ENCODE peak calls at places on chromosome 20, in seven cellular contexts. E is C1 segment of cervical spinal cord; Y is NCI-H1436; K is activated naive CD4-positive, alpha-beta T cell treated with anti-CD3 and anti-CD28 coated beads, Interleukin-2, amount 10 ng/mL, durations not matched to agents 7 days and 5 days; Q is mucosa of descending colon; A is EL; C is NCI-H1048. G is an unnamed sample.

GRCh38 chr20:57703013-57703412 is 6.8 kb downstream of the PMEPA1 start:
- DNase-seq in E (no peak), Y (no peak), K (no peak), Q (no peak), A (no peak), C (no peak), G (no peak)

GRCh38 chr20:57006411-57007170 is 259.9 kb downstream of the BMP7 start:
- DNase-seq in E (no peak), Y (no peak), K (no peak), Q (no peak), A (peak; percentile 76), C (no peak), G (no peak)

GRCh38 chr20:58839474-58839874 is 11.2 kb downstream of the GNAS-AS1 start:
- DNase-seq in E (no peak), Y (peak; percentile 6), K (peak; percentile 64), Q (no peak), A (peak; percentile 28), C (no peak), G (no peak)

GRCh38 chr20:571754-572331 is 28.3 kb upstream of the CSNK2A1 start:
- DNase-seq in E (no peak), Y (no peak), K (no peak), Q (peak; percentile 78), A (peak; percentile 18), C (no peak), G (no peak)

GRCh38 chr20:56371977-56372376 is 13.2 kb downstream of the FAM210B start:
- DNase-seq in E (no peak), Y (no peak), K (no peak), Q (no peak), A (no peak), C (no peak), G (no peak)

GRCh38 chr20:5504061-5504739 is 187.4 kb upstream of the PROKR2 start:
- DNase-seq in E (peak; percentile 24), Y (no peak), K (peak; percentile 36), Q (peak; percentile 65), A (peak; percentile 72), C (no peak), G (peak; percentile 77)

GRCh38 chr20:37943501-37944455 is 40.9 kb downstream of the VSTM2L start:
- DNase-seq in E (no peak), Y (no peak), K (no peak), Q (no peak), A (no peak), C (no peak), G (no peak)

GRCh38 chr20:46040902-46041535 is 12.0 kb downstream of the SLC12A5 start:
- DNase-seq in E (no peak), Y (no peak), K (peak; percentile 77), Q (peak; percentile 49), A (peak; percentile 38), C (no peak), G (no peak)

GRCh38 chr20:32973077-32973717 is 31.0 kb downstream of the SUN5 start:
- DNase-seq in E (no peak), Y (no peak), K (no peak), Q (no peak), A (no peak), C (no peak), G (no peak)

GRCh38 chr20:61733216-61733615 is 332.5 kb downstream of the TAF4 start:
- DNase-seq in E (no peak), Y (no peak), K (no peak), Q (no peak), A (no peak), C (no peak), G (no peak)

GRCh38 chr20:36941403-36941835 is 10.1 kb downstream of the SAMHD1 start:
- DNase-seq in E (no peak), Y (no peak), K (no peak), Q (no peak), A (peak; percentile 23), C (no peak), G (no peak)

GRCh38 chr20:33410081-33410742 is 8.9 kb upstream of the CDK5RAP1 start:
- DNase-seq in E (no peak), Y (no peak), K (no peak), Q (no peak), A (no peak), C (no peak), G (no peak)

GRCh38 chr20:9411833-9412232 is 102.6 kb upstream of the LAMP5 start:
- DNase-seq in E (no peak), Y (no peak), K (no peak), Q (no peak), A (no peak), C (no peak), G (no peak)

GRCh38 chr20:21033817-21034216 is 72.3 kb downstream of the LINC00237 start:
- DNase-seq in E (no peak), Y (no peak), K (no peak), Q (no peak), A (no peak), C (no peak), G (no peak)

GRCh38 chr20:17843246-17844132 is 125.1 kb downstream of the SNX5 start:
- DNase-seq in E (no peak), Y (no peak), K (peak; percentile 62), Q (no peak), A (peak; percentile 98), C (no peak), G (no peak)

GRCh38 chr20:18504479-18505060 is 3.2 kb upstream of the SEC23B start:
- DNase-seq in E (peak; percentile 4), Y (no peak), K (no peak), Q (no peak), A (no peak), C (no peak), G (peak; percentile 9)

GRCh38 chr20:62595491-62595890 is 46.8 kb upstream of the SLCO4A1 start:
- DNase-seq in E (no peak), Y (no peak), K (peak; percentile 34), Q (peak; percentile 62), A (peak; percentile 59), C (no peak), G (no peak)

GRCh38 chr20:8670900-8671229 is 398.0 kb upstream of the PLCB4 start:
- DNase-seq in E (no peak), Y (no peak), K (no peak), Q (no peak), A (peak; percentile 15), C (no peak), G (no peak)